ENCODE peak calls at places on chromosome 11, in five cellular contexts. L, D, G, J and F are unnamed samples.

GRCh38 chr11:26225643-26226042 is 106.3 kb upstream of the ANO3 start:
- DNase-seq in J (no peak), L (no peak), G (no peak), D (no peak), F (no peak)

GRCh38 chr11:19813158-19813879 is 100.7 kb downstream of the NAV2 start:
- DNase-seq in J (no peak), G (no peak), D (no peak), L (no peak), F (peak)

GRCh38 chr11:16082532-16083055 is 273.8 kb downstream of the SOX6 start:
- DNase-seq in G (no peak), L (no peak), D (no peak), J (no peak), F (no peak)

GRCh38 chr11:126346586-126346940 is 8.9 kb upstream of the ST3GAL4 start:
- DNase-seq in L (no peak), G (no peak), J (no peak), D (no peak), F (no peak)

GRCh38 chr11:132093861-132094260 is 723.4 kb downstream of the NTM start:
- DNase-seq in G (no peak), J (no peak), D (no peak), L (no peak), F (no peak)

GRCh38 chr11:111729441-111729840 is 36.7 kb downstream of the PPP2R1B start:
- DNase-seq in G (no peak), L (no peak), J (no peak), D (no peak), F (no peak)

GRCh38 chr11:125626381-125626950 is 1.5 kb downstream of the CHEK1 start:
- DNase-seq in J (no peak), L (no peak), D (no peak), G (no peak), F (no peak)

GRCh38 chr11:123356539-123356938 is 73.5 kb upstream of the GRAMD1B start:
- DNase-seq in D (no peak), L (no peak), G (no peak), J (no peak), F (no peak)

GRCh38 chr11:13875643-13876042 is 86.9 kb upstream of the SPON1 start:
- DNase-seq in G (no peak), J (no peak), L (no peak), D (no peak), F (no peak)

GRCh38 chr11:111777094-111778046 is 11.2 kb upstream of the PPP2R1B start:
- DNase-seq in G (peak), L (no peak), J (no peak), D (no peak), F (no peak)

GRCh38 chr11:41461057-41461681 is 1.7 kb upstream of the LRRC4C start:
- DNase-seq in J (no peak), G (peak), D (no peak), L (no peak), F (no peak)

GRCh38 chr11:106152013-106152412 is 74.6 kb downstream of the AASDHPPT start:
- DNase-seq in D (no peak), J (no peak), L (no peak), G (peak), F (no peak)

GRCh38 chr11:46380340-46381045 is 976 bp upstream of the MDK start:
- DNase-seq in D (peak), G (no peak), L (peak), J (peak), F (peak)

GRCh38 chr11:47083913-47084312 is 92.8 kb downstream of the ARFGAP2 start:
- DNase-seq in L (no peak), G (peak), J (no peak), D (no peak), F (no peak)

GRCh38 chr11:71300187-71300586 is 47.8 kb upstream of the SHANK2 start:
- DNase-seq in L (peak), J (no peak), D (no peak), G (no peak), F (no peak)

GRCh38 chr11:78192223-78192719 is 3.6 kb downstream of the USP35 start:
- DNase-seq in L (peak), J (no peak), G (no peak), D (peak), F (no peak)

GRCh38 chr11:16321148-16321547 is 35.2 kb downstream of the SOX6 start:
- DNase-seq in L (no peak), D (no peak), G (peak), J (no peak), F (no peak)

GRCh38 chr11:20011294-20011951 is 148.9 kb downstream of the DBX1 start:
- DNase-seq in J (no peak), G (peak), L (no peak), D (no peak), F (no peak)

GRCh38 chr11:69642913-69643632 is 2.1 kb downstream of the CCND1 start:
- DNase-seq in J (peak), G (peak), D (peak), L (peak), F (peak)

GRCh38 chr11:69707156-69707555 is 3.3 kb upstream of the FGF19 start:
- DNase-seq in J (no peak), L (no peak), D (no peak), G (no peak), F (no peak)

GRCh38 chr11:10453261-10453660 is 1.8 kb upstream of the AMPD3 start:
- DNase-seq in L (no peak), D (no peak), J (no peak), G (no peak), F (no peak)

GRCh38 chr11:44327730-44328691 is 18.1 kb upstream of the ALX4 start:
- DNase-seq in J (no peak), D (no peak), G (no peak), L (no peak), F (no peak)

GRCh38 chr11:1051356-1052132 is 15.0 kb upstream of the MUC6 start:
- DNase-seq in D (peak), G (no peak), L (peak), J (no peak), F (no peak)

GRCh38 chr11:12674936-12675696 is 895 bp downstream of the TEAD1 start:
- DNase-seq in J (peak), G (peak), D (peak), L (peak), F (peak)

GRCh38 chr11:86456075-86456939 is 81.6 kb downstream of the CCDC81 start:
- DNase-seq in G (peak), J (peak), L (peak), D (peak), F (peak)

GRCh38 chr11:115321602-115322289 is 182.5 kb downstream of the CADM1 start:
- DNase-seq in G (peak), J (no peak), D (no peak), L (no peak), F (no peak)

GRCh38 chr11:110121204-110121603 is 28.0 kb downstream of the ZC3H12C start:
- DNase-seq in D (no peak), J (no peak), G (no peak), L (no peak), F (no peak)

GRCh38 chr11:30635401-30635989 is 49.3 kb upstream of the MPPED2 start:
- DNase-seq in G (peak), D (peak), L (no peak), J (no peak), F (peak)

GRCh38 chr11:21646351-21646750 is 546.5 kb upstream of the ANO5 start:
- DNase-seq in J (no peak), L (no peak), D (no peak), G (no peak), F (no peak)

GRCh38 chr11:46936138-46937110 is at the start of gene CSTPP1:
- DNase-seq in D (peak), J (peak), L (peak), G (peak), F (peak)

GRCh38 chr11:39374963-39375698 is 2084.3 kb downstream of the LRRC4C start:
- DNase-seq in J (no peak), G (peak), L (no peak), D (no peak), F (no peak)

GRCh38 chr11:1706634-1707400 is 9.8 kb downstream of the KRTAP5-6 start:
- DNase-seq in L (no peak), G (peak), J (peak), D (no peak), F (peak)

GRCh38 chr11:112839051-112839450 is 122.2 kb upstream of the NCAM1 start:
- DNase-seq in L (no peak), G (no peak), J (no peak), D (no peak), F (no peak)